ENCODE peak calls at places on chromosomes 4 and X, in seven cellular contexts. One of them, this sample, is unnamed.

GRCh38 chr4:74292111-74292870 is 16.0 kb upstream of the EPGN start:
- DNase-seq in stimulated activated CD8-positive, alpha-beta memory T cell treated with anti-CD3 and anti-CD28 coated beads, Interleukin-7, amount 100 ng/mL, for 1 hour: no peak
- DNase-seq in DMS53: peak; percentile 8
- DNase-seq in T47D: no peak
- DNase-seq in ELF-1: no peak
- DNase-seq in NCI-H69: no peak
- DNase-seq in CD8-positive, alpha-beta memory T cell: no peak
- DNase-seq in this sample: no peak

GRCh38 chr4:32645653-32646052 is 1925.5 kb downstream of the PCDH7 start:
- DNase-seq in CD8-positive, alpha-beta memory T cell: no peak
- DNase-seq in DMS53: peak; percentile 31
- DNase-seq in stimulated activated CD8-positive, alpha-beta memory T cell treated with anti-CD3 and anti-CD28 coated beads, Interleukin-7, amount 100 ng/mL, for 1 hour: no peak
- DNase-seq in ELF-1: no peak
- DNase-seq in T47D: no peak
- DNase-seq in NCI-H69: no peak
- DNase-seq in this sample: no peak

GRCh38 chr4:8617486-8618040 is 25.0 kb downstream of the CPZ start:
- DNase-seq in NCI-H69: no peak
- DNase-seq in stimulated activated CD8-positive, alpha-beta memory T cell treated with anti-CD3 and anti-CD28 coated beads, Interleukin-7, amount 100 ng/mL, for 1 hour: no peak
- DNase-seq in T47D: no peak
- DNase-seq in CD8-positive, alpha-beta memory T cell: no peak
- DNase-seq in DMS53: no peak
- DNase-seq in ELF-1: no peak
- DNase-seq in this sample: no peak

GRCh38 chrX:74519870-74520269 is 94.6 kb downstream of the RLIM start:
- DNase-seq in NCI-H69: no peak
- DNase-seq in ELF-1: no peak
- DNase-seq in DMS53: no peak
- DNase-seq in T47D: no peak
- DNase-seq in CD8-positive, alpha-beta memory T cell: no peak
- DNase-seq in stimulated activated CD8-positive, alpha-beta memory T cell treated with anti-CD3 and anti-CD28 coated beads, Interleukin-7, amount 100 ng/mL, for 1 hour: no peak
- DNase-seq in this sample: no peak

GRCh38 chr4:7429601-7430078 is 5.1 kb downstream of the PSAPL1 start:
- DNase-seq in ELF-1: peak; percentile 59
- DNase-seq in T47D: no peak
- DNase-seq in stimulated activated CD8-positive, alpha-beta memory T cell treated with anti-CD3 and anti-CD28 coated beads, Interleukin-7, amount 100 ng/mL, for 1 hour: no peak
- DNase-seq in CD8-positive, alpha-beta memory T cell: peak; percentile 16
- DNase-seq in NCI-H69: no peak
- DNase-seq in DMS53: no peak
- DNase-seq in this sample: no peak

GRCh38 chrX:99371976-99372595 is 1038.0 kb downstream of the PCDH19 start:
- DNase-seq in DMS53: peak; percentile 68
- DNase-seq in NCI-H69: no peak
- DNase-seq in CD8-positive, alpha-beta memory T cell: no peak
- DNase-seq in T47D: no peak
- DNase-seq in stimulated activated CD8-positive, alpha-beta memory T cell treated with anti-CD3 and anti-CD28 coated beads, Interleukin-7, amount 100 ng/mL, for 1 hour: no peak
- DNase-seq in ELF-1: peak; percentile 52
- DNase-seq in this sample: no peak

GRCh38 chrX:13151806-13152510 is 107.5 kb upstream of the FAM9C start:
- DNase-seq in DMS53: no peak
- DNase-seq in CD8-positive, alpha-beta memory T cell: peak; percentile 74
- DNase-seq in NCI-H69: no peak
- DNase-seq in ELF-1: peak; percentile 19
- DNase-seq in T47D: no peak
- DNase-seq in stimulated activated CD8-positive, alpha-beta memory T cell treated with anti-CD3 and anti-CD28 coated beads, Interleukin-7, amount 100 ng/mL, for 1 hour: no peak
- DNase-seq in this sample: no peak

GRCh38 chr4:61740950-61741638 is 541.0 kb downstream of the ADGRL3 start:
- DNase-seq in stimulated activated CD8-positive, alpha-beta memory T cell treated with anti-CD3 and anti-CD28 coated beads, Interleukin-7, amount 100 ng/mL, for 1 hour: no peak
- DNase-seq in DMS53: peak; percentile 1
- DNase-seq in T47D: no peak
- DNase-seq in NCI-H69: peak; percentile 58
- DNase-seq in ELF-1: peak; percentile 20
- DNase-seq in CD8-positive, alpha-beta memory T cell: no peak
- DNase-seq in this sample: no peak

GRCh38 chr4:120431180-120431579 is 364.5 kb upstream of the MAD2L1 start:
- DNase-seq in ELF-1: no peak
- DNase-seq in DMS53: no peak
- DNase-seq in CD8-positive, alpha-beta memory T cell: no peak
- DNase-seq in NCI-H69: no peak
- DNase-seq in T47D: no peak
- DNase-seq in stimulated activated CD8-positive, alpha-beta memory T cell treated with anti-CD3 and anti-CD28 coated beads, Interleukin-7, amount 100 ng/mL, for 1 hour: no peak
- DNase-seq in this sample: no peak

GRCh38 chr4:169150806-169151205 is 120.0 kb downstream of the SH3RF1 start:
- DNase-seq in DMS53: no peak
- DNase-seq in NCI-H69: no peak
- DNase-seq in ELF-1: no peak
- DNase-seq in T47D: no peak
- DNase-seq in CD8-positive, alpha-beta memory T cell: no peak
- DNase-seq in stimulated activated CD8-positive, alpha-beta memory T cell treated with anti-CD3 and anti-CD28 coated beads, Interleukin-7, amount 100 ng/mL, for 1 hour: no peak
- DNase-seq in this sample: no peak

GRCh38 chr4:155434904-155435303 is 58.1 kb upstream of the MAP9 start:
- DNase-seq in ELF-1: no peak
- DNase-seq in NCI-H69: no peak
- DNase-seq in CD8-positive, alpha-beta memory T cell: no peak
- DNase-seq in DMS53: no peak
- DNase-seq in stimulated activated CD8-positive, alpha-beta memory T cell treated with anti-CD3 and anti-CD28 coated beads, Interleukin-7, amount 100 ng/mL, for 1 hour: no peak
- DNase-seq in T47D: no peak
- DNase-seq in this sample: no peak

GRCh38 chrX:131521824-131522223 is 22.1 kb upstream of the OR13H1 start:
- DNase-seq in T47D: no peak
- DNase-seq in ELF-1: no peak
- DNase-seq in CD8-positive, alpha-beta memory T cell: no peak
- DNase-seq in NCI-H69: no peak
- DNase-seq in DMS53: no peak
- DNase-seq in stimulated activated CD8-positive, alpha-beta memory T cell treated with anti-CD3 and anti-CD28 coated beads, Interleukin-7, amount 100 ng/mL, for 1 hour: no peak
- DNase-seq in this sample: no peak

GRCh38 chrX:24153175-24153795 is 3.8 kb downstream of the ZFX start:
- DNase-seq in stimulated activated CD8-positive, alpha-beta memory T cell treated with anti-CD3 and anti-CD28 coated beads, Interleukin-7, amount 100 ng/mL, for 1 hour: no peak
- DNase-seq in ELF-1: peak; percentile 88
- DNase-seq in T47D: no peak
- DNase-seq in NCI-H69: peak; percentile 61
- DNase-seq in CD8-positive, alpha-beta memory T cell: no peak
- DNase-seq in DMS53: no peak
- DNase-seq in this sample: no peak

GRCh38 chr4:24802648-24803047 is 7.3 kb downstream of the SOD3 start:
- DNase-seq in NCI-H69: peak; percentile 9
- DNase-seq in stimulated activated CD8-positive, alpha-beta memory T cell treated with anti-CD3 and anti-CD28 coated beads, Interleukin-7, amount 100 ng/mL, for 1 hour: no peak
- DNase-seq in ELF-1: no peak
- DNase-seq in T47D: no peak
- DNase-seq in DMS53: no peak
- DNase-seq in CD8-positive, alpha-beta memory T cell: no peak
- DNase-seq in this sample: no peak

GRCh38 chrX:2785538-2785937 is 33.7 kb downstream of the XG start:
- DNase-seq in stimulated activated CD8-positive, alpha-beta memory T cell treated with anti-CD3 and anti-CD28 coated beads, Interleukin-7, amount 100 ng/mL, for 1 hour: no peak
- DNase-seq in T47D: no peak
- DNase-seq in DMS53: no peak
- DNase-seq in CD8-positive, alpha-beta memory T cell: no peak
- DNase-seq in NCI-H69: no peak
- DNase-seq in ELF-1: no peak
- DNase-seq in this sample: no peak

GRCh38 chr4:141610365-141610764 is 26.0 kb upstream of the IL15 start:
- DNase-seq in CD8-positive, alpha-beta memory T cell: no peak
- DNase-seq in DMS53: no peak
- DNase-seq in ELF-1: no peak
- DNase-seq in stimulated activated CD8-positive, alpha-beta memory T cell treated with anti-CD3 and anti-CD28 coated beads, Interleukin-7, amount 100 ng/mL, for 1 hour: no peak
- DNase-seq in T47D: no peak
- DNase-seq in NCI-H69: no peak
- DNase-seq in this sample: no peak

GRCh38 chrX:131729295-131729694 is 185.4 kb downstream of the OR13H1 start:
- DNase-seq in DMS53: peak; percentile 90
- DNase-seq in ELF-1: peak; percentile 88
- DNase-seq in CD8-positive, alpha-beta memory T cell: no peak
- DNase-seq in T47D: no peak
- DNase-seq in stimulated activated CD8-positive, alpha-beta memory T cell treated with anti-CD3 and anti-CD28 coated beads, Interleukin-7, amount 100 ng/mL, for 1 hour: no peak
- DNase-seq in NCI-H69: no peak
- DNase-seq in this sample: no peak

This sample was measured in activated effector memory CD4-positive, alpha-beta T cell treated with Interleukin-2 at 50 U/mL for 16 hours.